ENCODE peak calls at places on chromosomes 2 and 18, in six cellular contexts. R is pancreas, G is RWPE1, F is upper lobe of right lung, W is heart right ventricle, T is neural progenitor cell. S is an unnamed sample.

GRCh38 chr18:68734311-68734710 is 19.4 kb upstream of the TMX3 start:
- DNase-seq in R (no peak), T (no peak), F (no peak), G (no peak), W (no peak), S (no peak)

GRCh38 chr2:190415794-190416729 is 7.9 kb downstream of the MFSD6 start:
- DNase-seq in G (no peak), R (no peak), T (no peak), W (no peak), F (no peak), S (no peak)

GRCh38 chr18:9387891-9388290 is 53.3 kb downstream of the TWSG1 start:
- DNase-seq in F (no peak), G (no peak), T (no peak), R (no peak), W (no peak), S (no peak)

GRCh38 chr2:73112026-73112912 is 479 bp downstream of the RAB11FIP5 start:
- DNase-seq in W (no peak), R (no peak), G (peak), T (peak), F (peak), S (no peak)

GRCh38 chr2:231691251-231691772 is 17.0 kb upstream of the PTMA start:
- DNase-seq in W (no peak), G (no peak), T (peak), F (no peak), R (no peak), S (no peak)

GRCh38 chr2:223042704-223043118 is 9.3 kb upstream of the KCNE4 start:
- DNase-seq in F (no peak), T (no peak), W (no peak), G (no peak), R (no peak), S (peak)

GRCh38 chr2:238585836-238586821 is 159.4 kb downstream of the ASB1 start:
- DNase-seq in F (peak), W (no peak), G (no peak), T (peak), R (no peak), S (no peak)

GRCh38 chr2:159292157-159292556 is 5.7 kb upstream of the WDSUB1 start:
- DNase-seq in F (no peak), G (no peak), T (peak), W (no peak), R (no peak), S (no peak)

GRCh38 chr2:121470917-121471316 is 59.8 kb upstream of the RNU4ATAC start:
- DNase-seq in F (no peak), T (no peak), W (no peak), G (no peak), R (no peak), S (no peak)

GRCh38 chr2:55395724-55396605 is 23.7 kb downstream of the CCDC88A start:
- DNase-seq in F (no peak), W (no peak), R (no peak), G (no peak), T (no peak), S (no peak)

GRCh38 chr2:140863713-140864112 is 1267.1 kb downstream of the LRP1B start:
- DNase-seq in R (no peak), T (peak), W (no peak), G (peak), F (no peak), S (peak)

GRCh38 chr2:233531880-233532458 is 34.6 kb downstream of the USP40 start:
- DNase-seq in W (peak), T (no peak), R (no peak), G (no peak), F (no peak), S (no peak)

GRCh38 chr2:182868049-182868422 is 1.6 kb upstream of the FRZB start:
- DNase-seq in T (peak), W (no peak), G (no peak), F (no peak), R (no peak), S (no peak)

GRCh38 chr2:46364797-46365457 is 67.7 kb downstream of the EPAS1 start:
- DNase-seq in F (no peak), G (peak), R (peak), T (peak), W (peak), S (no peak)

GRCh38 chr18:8960740-8961657 is 141.5 kb upstream of the NDUFV2 start:
- DNase-seq in G (peak), W (no peak), R (no peak), F (no peak), T (no peak), S (no peak)

GRCh38 chr2:239671471-239671870 is 270.7 kb upstream of the HDAC4 start:
- DNase-seq in G (no peak), W (no peak), R (no peak), T (no peak), F (peak), S (no peak)

GRCh38 chr2:72205546-72205863 is 57.8 kb upstream of the CYP26B1 start:
- DNase-seq in W (no peak), G (no peak), F (no peak), T (no peak), R (no peak), S (no peak)

GRCh38 chr2:238974510-238975166 is 126.8 kb downstream of the TWIST2 start:
- DNase-seq in F (no peak), R (no peak), T (peak), W (no peak), G (peak), S (no peak)

GRCh38 chr2:46887028-46887885 is 28.3 kb downstream of the MCFD2 start:
- DNase-seq in G (no peak), R (no peak), W (no peak), F (no peak), T (no peak), S (no peak)

GRCh38 chr2:230895536-230896345 is 29.3 kb downstream of the GPR55 start:
- DNase-seq in G (no peak), F (no peak), W (no peak), R (no peak), T (no peak), S (no peak)

GRCh38 chr2:100065029-100065428 is 77.4 kb downstream of the AFF3 start:
- DNase-seq in G (no peak), F (no peak), W (no peak), R (no peak), T (no peak), S (no peak)

GRCh38 chr18:26227051-26227672 is 917 bp downstream of the TAF4B start:
- DNase-seq in G (no peak), R (peak), F (no peak), W (peak), T (peak), S (no peak)

GRCh38 chr2:171272039-171272438 is 111.3 kb upstream of the TLK1 start:
- DNase-seq in W (peak), F (no peak), G (peak), T (no peak), R (peak), S (peak)

GRCh38 chr2:234694244-234695013 is 197.5 kb upstream of the ARL4C start:
- DNase-seq in T (no peak), G (peak), W (no peak), F (no peak), R (no peak), S (no peak)

GRCh38 chr2:197416268-197416667 is 18.6 kb downstream of the SF3B1 start:
- DNase-seq in R (no peak), T (no peak), F (no peak), G (no peak), W (no peak), S (no peak)

GRCh38 chr2:28602751-28603639 is 107.1 kb downstream of the PLB1 start:
- DNase-seq in W (no peak), R (no peak), F (no peak), T (no peak), G (no peak), S (no peak)

GRCh38 chr2:28604284-28604843 is 108.5 kb downstream of the PLB1 start:
- DNase-seq in F (no peak), R (no peak), W (no peak), T (no peak), G (no peak), S (no peak)

GRCh38 chr2:28601612-28602011 is 105.8 kb downstream of the PLB1 start:
- DNase-seq in W (no peak), F (no peak), G (no peak), T (no peak), R (no peak), S (no peak)

GRCh38 chr2:28602136-28602660 is 106.3 kb downstream of the PLB1 start:
- DNase-seq in R (no peak), G (no peak), W (no peak), T (no peak), F (no peak), S (no peak)

GRCh38 chr2:28603821-28604220 is 108.0 kb downstream of the PLB1 start:
- DNase-seq in F (no peak), G (no peak), R (no peak), W (no peak), T (no peak), S (no peak)
- H3K27ac ChIP-seq in F (no peak), G (peak), R (no peak), W (no peak), T (no peak), S (peak)

DNA sequence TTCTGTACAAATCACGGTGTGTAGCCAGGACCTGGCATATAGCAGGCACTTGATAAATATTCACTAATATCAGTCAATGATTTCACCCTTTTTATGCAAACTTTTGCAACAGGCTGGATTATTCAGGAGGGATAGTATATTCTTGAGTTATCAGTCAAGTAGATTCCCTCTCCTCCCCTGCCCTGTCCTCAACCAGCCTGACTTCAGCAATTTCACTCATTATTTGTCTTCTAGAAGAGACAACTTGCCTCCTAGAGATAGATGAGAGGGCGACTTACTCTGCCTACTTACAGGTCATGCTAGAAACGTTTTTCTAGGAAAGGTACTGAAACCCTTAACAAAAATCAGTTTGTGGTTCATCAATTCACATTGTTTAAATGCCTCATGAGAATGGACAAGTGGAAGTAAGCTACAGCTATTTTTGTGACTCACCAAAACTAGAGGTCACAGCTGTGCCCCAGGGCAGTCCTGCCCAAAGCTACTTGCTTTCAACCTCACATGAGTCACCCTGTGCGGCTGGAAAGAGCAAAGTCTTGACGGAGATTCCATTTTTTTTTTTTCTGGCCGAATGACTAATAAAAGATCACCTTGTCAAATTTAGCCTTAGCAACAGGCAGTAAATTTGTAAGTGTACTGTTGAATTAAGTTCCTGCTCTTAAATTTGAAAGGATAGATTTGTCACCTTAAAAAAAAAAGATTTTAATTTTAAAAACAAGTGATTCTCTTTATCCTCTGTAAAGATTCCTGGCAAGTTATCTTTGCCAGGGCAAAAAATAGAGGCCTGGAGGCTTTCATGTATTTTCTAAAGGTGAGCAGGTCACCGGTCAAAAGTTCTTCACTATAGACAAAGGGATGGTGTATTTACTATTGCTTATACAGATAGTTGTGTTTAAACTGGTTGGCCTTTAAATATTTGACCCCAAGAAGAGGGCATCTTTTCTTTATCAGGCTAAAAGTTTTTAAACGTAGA is 109.0 kb upstream of the SLC35G4 start:
- DNase-seq in F (no peak), T (no peak), R (peak), W (no peak), G (peak), S (peak)
- H3K27ac ChIP-seq in F (no peak), T (no peak), R (no peak), W (no peak), G (peak), S (no peak)

GRCh38 chr2:54053830-54054229 is 61.6 kb upstream of the ACYP2 start:
- DNase-seq in T (no peak), G (no peak), R (no peak), W (no peak), F (no peak), S (no peak)

GRCh38 chr2:54052825-54053718 is 62.3 kb upstream of the ACYP2 start:
- DNase-seq in F (no peak), G (no peak), T (peak), W (no peak), R (no peak), S (no peak)

GRCh38 chr2:54054774-54055173 is 60.6 kb upstream of the ACYP2 start:
- DNase-seq in G (no peak), R (no peak), T (no peak), F (no peak), W (no peak), S (no peak)

GRCh38 chr2:54050445-54050844 is 65.0 kb upstream of the ACYP2 start:
- DNase-seq in G (no peak), T (no peak), W (no peak), F (no peak), R (no peak), S (no peak)

GRCh38 chr2:54054271-54054670 is 61.1 kb upstream of the ACYP2 start:
- DNase-seq in F (no peak), G (no peak), T (no peak), R (no peak), W (no peak), S (no peak)
- H3K27ac ChIP-seq in F (no peak), G (no peak), T (no peak), R (peak), W (no peak), S (no peak)

GRCh38 chr18:42041793-42042192 is 86.8 kb downstream of the PIK3C3 start:
- DNase-seq in F (no peak), R (no peak), W (no peak), T (no peak), G (no peak), S (no peak)

GRCh38 chr18:42048150-42048549 is 93.1 kb downstream of the PIK3C3 start:
- DNase-seq in G (peak), W (no peak), R (no peak), F (no peak), T (no peak), S (peak)

GRCh38 chr18:42047721-42048120 is 92.7 kb downstream of the PIK3C3 start:
- DNase-seq in F (no peak), R (no peak), G (no peak), W (no peak), T (no peak), S (no peak)

GRCh38 chr18:42039396-42039795 is 84.4 kb downstream of the PIK3C3 start:
- DNase-seq in W (no peak), T (no peak), G (no peak), F (no peak), R (no peak), S (no peak)

GRCh38 chr18:42045346-42045745 is 90.3 kb downstream of the PIK3C3 start:
- DNase-seq in F (no peak), R (no peak), T (no peak), G (no peak), W (no peak), S (no peak)
- H3K27ac ChIP-seq in F (no peak), R (no peak), T (no peak), G (no peak), W (no peak), S (peak)

DNA sequence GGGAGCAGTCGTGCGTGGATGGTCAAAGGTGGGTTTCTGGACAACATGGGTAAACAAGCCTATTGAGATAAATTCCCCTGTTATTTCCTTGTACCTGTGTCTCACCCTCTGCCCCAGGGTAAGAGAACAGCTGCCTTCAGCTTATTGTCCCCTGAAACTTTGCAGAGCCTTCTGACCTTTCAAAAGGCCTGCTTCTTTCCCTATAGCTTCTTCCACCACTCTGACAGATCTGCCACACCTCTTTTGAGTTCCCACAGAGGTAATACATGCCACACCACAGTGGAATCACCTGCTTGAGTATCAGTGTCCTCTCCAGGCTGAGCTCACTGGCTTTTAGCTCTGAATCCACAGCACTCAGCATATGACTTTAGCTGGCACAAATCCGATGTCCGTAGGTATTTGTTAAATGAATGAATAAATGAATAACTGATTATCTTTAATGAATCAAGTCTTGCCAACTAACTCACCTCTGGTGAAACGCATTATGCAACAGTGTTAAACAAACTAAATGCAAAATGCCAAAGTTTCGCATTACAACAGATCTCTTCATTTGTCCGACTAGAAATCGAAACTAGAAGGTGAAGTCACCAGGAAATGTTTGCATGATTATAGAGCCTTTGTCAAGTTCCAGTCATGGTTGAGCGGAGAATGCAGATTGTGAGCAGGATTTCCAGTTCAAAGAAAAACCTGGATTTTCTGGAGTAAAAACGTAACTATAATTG is 16.3 kb downstream of the DYNAP start:
- DNase-seq in T (no peak), G (peak), W (no peak), F (no peak), R (peak), S (peak)
- H3K27ac ChIP-seq in T (no peak), G (no peak), W (no peak), F (peak), R (peak), S (peak)

DNA sequence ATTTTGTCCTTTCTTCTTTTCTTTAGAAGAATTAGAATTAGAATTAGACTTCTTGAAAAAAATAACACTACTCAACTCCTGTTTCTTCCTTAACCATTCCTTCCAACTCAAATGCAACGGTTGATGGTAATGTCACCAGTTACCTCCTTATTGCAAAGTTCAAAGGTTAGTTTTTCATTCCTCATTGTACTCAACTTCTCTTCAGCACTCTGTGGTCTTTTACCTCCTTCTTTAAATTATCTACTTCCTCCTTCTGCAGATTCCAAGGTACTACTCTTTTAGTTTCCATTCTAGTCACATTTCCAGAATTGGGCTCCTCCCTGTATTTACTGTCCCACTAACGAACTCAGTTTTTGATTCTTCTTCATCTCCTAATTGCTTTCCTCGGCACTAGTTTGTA is 700.7 kb downstream of the SATB2 start:
- DNase-seq in T (no peak), R (no peak), W (no peak), F (no peak), G (no peak), S (no peak)
- H3K27ac ChIP-seq in T (no peak), R (no peak), W (no peak), F (no peak), G (no peak), S (no peak)

DNA sequence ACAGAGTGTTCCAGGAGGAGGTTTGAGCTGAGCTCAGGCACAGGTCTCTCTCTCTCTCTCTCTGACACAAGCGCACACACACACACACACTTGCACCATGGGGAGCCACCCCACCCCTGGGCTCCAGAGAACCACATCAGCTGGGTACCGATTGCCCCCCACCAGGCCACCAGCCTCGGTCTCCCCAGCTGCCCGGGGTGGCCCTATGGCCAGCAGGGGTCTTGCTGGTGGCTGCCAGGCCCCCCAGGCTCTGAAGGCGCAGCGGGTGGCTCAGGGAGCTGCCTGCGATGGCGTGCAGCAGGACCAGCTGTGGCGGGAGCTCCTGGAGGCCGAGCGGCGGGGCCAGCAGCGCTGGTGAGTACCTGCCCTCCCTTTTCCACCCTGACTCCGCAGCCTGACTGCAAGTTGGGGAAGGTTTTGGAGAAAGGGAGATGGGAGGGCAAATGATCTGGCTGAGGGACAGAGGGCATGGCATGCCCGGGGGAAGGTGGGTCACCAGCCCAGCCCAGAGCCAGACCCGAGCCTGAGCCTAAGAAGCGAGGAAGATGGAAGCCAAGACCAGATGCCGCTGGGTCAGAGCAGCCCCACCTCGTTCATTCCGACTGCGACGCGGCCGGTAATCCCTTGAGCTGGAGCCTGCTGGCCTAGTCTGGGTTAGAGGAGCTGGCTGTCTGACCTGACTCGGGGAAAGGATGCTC is 21.9 kb upstream of the SLC66A3 start:
- DNase-seq in F (no peak), T (peak), W (no peak), G (no peak), R (no peak), S (no peak)
- H3K27ac ChIP-seq in F (peak), T (no peak), W (no peak), G (no peak), R (no peak), S (no peak)

S was measured in epithelial cell of prostate.